ENCODE peak calls at places on chromosomes 11 and 22, in ten cellular contexts. O, E, K, Z, T, Q, M, P, N and G are unnamed samples.

GRCh38 chr22:18024276-18024939 is at the start of gene MICAL3:
- DNase-seq in N (peak; percentile 43), O (no peak), T (peak; percentile 64), P (peak; percentile 43), E (no peak), K (peak; percentile 74), Q (peak; percentile 36), Z (peak; percentile 90), M (peak; percentile 49), G (peak; percentile 39)

GRCh38 chr22:35209203-35209602 is 48.1 kb upstream of the HMGXB4 start:
- DNase-seq in T (no peak), O (no peak), Z (no peak), N (no peak), K (no peak), M (no peak), E (no peak), P (no peak), Q (no peak), G (no peak)

GRCh38 chr22:26672060-26672471 is 14.7 kb downstream of the MIAT start:
- DNase-seq in K (no peak), E (no peak), O (no peak), N (no peak), P (peak; percentile 11), Q (no peak), T (no peak), M (no peak), Z (no peak), G (no peak)

GRCh38 chr11:108705061-108705460 is 40.2 kb downstream of the DDX10 start:
- DNase-seq in T (no peak), K (no peak), O (no peak), P (no peak), N (no peak), E (no peak), Z (no peak), Q (no peak), M (no peak), G (no peak)

GRCh38 chr22:29200901-29201300 is 4.8 kb upstream of the EMID1 start:
- DNase-seq in T (no peak), P (no peak), E (no peak), K (no peak), Q (no peak), N (no peak), O (no peak), M (no peak), Z (no peak), G (no peak)

GRCh38 chr22:17120281-17120680 is 879 bp downstream of the TMEM121B start:
- DNase-seq in N (peak; percentile 40), M (no peak), K (no peak), E (no peak), Q (peak; percentile 33), P (peak; percentile 40), T (peak; percentile 55), Z (peak; percentile 62), O (no peak), G (no peak)

GRCh38 chr11:36455658-36456111 is 54.4 kb downstream of the TRAF6 start:
- DNase-seq in O (peak; percentile 99), P (no peak), E (no peak), Q (no peak), Z (no peak), T (peak; percentile 23), M (no peak), N (no peak), K (peak; percentile 67), G (no peak)

GRCh38 chr11:119860561-119861094 is 131.6 kb upstream of the NECTIN1 start:
- DNase-seq in K (no peak), N (no peak), Q (no peak), Z (no peak), T (no peak), M (no peak), O (no peak), E (no peak), P (no peak), G (no peak)

GRCh38 chr22:22865311-22866072 is 22.1 kb upstream of the IGLL5 start:
- DNase-seq in N (no peak), M (no peak), P (no peak), Q (no peak), Z (peak; percentile 55), O (no peak), K (no peak), E (no peak), T (peak; percentile 92), G (peak; percentile 97)

GRCh38 chr11:102244681-102245409 is 72.4 kb upstream of the BIRC3 start:
- DNase-seq in K (peak; percentile 99), M (no peak), T (no peak), Z (no peak), E (no peak), O (peak; percentile 68), Q (no peak), P (no peak), N (no peak), G (no peak)

GRCh38 chr11:1485504-1485885 is 1.1 kb downstream of the MOB2 start:
- DNase-seq in T (no peak), Z (no peak), N (no peak), M (no peak), E (no peak), P (no peak), K (no peak), O (no peak), Q (no peak), G (no peak)

GRCh38 chr11:35304393-35304790 is 115.0 kb downstream of the SLC1A2 start:
- DNase-seq in N (no peak), P (no peak), Z (no peak), T (no peak), O (no peak), E (no peak), M (no peak), Q (no peak), K (peak; percentile 55), G (no peak)

GRCh38 chr11:103091024-103091423 is 936 bp downstream of the DCUN1D5 start:
- DNase-seq in T (peak; percentile 18), Q (no peak), E (no peak), Z (peak; percentile 5), M (no peak), K (peak; percentile 35), O (no peak), P (no peak), N (no peak), G (peak; percentile 15)

GRCh38 chr22:50627452-50627913 is 469 bp downstream of the ARSA start:
- DNase-seq in N (no peak), Z (no peak), Q (no peak), E (no peak), P (no peak), M (no peak), T (peak; percentile 49), K (no peak), O (no peak), G (no peak)

GRCh38 chr11:88106685-88107084 is 68.6 kb downstream of the RAB38 start:
- DNase-seq in K (no peak), E (no peak), Z (no peak), P (no peak), N (no peak), Q (no peak), O (no peak), M (no peak), T (no peak), G (no peak)

GRCh38 chr11:125554038-125554437 is 15.2 kb upstream of the EI24 start:
- DNase-seq in N (no peak), M (no peak), P (no peak), E (no peak), Q (no peak), K (no peak), O (no peak), T (no peak), Z (no peak), G (no peak)

GRCh38 chr11:128772814-128773213 is 78.9 kb downstream of the FLI1 start:
- DNase-seq in M (peak; percentile 17), Z (peak; percentile 86), E (peak; percentile 17), Q (no peak), K (no peak), P (peak; percentile 35), T (no peak), N (no peak), O (no peak), G (no peak)

GRCh38 chr11:61747389-61748285 is 4.8 kb upstream of the MYRF start:
- DNase-seq in O (no peak), Q (no peak), M (peak; percentile 81), Z (peak; percentile 62), E (no peak), T (peak; percentile 29), P (peak; percentile 14), N (peak; percentile 40), K (peak; percentile 78), G (no peak)

GRCh38 chr11:28083118-28083517 is 24.8 kb downstream of the KIF18A start:
- DNase-seq in Q (no peak), Z (no peak), E (no peak), O (no peak), P (no peak), M (no peak), K (no peak), N (no peak), T (no peak), G (no peak)

GRCh38 chr11:69394902-69395690 is 86.4 kb upstream of the LINC01488 start:
- DNase-seq in O (no peak), P (no peak), M (no peak), K (no peak), N (no peak), Z (no peak), E (no peak), Q (no peak), T (no peak), G (no peak)

GRCh38 chr11:18379201-18379600 is 15.2 kb upstream of the LDHA start:
- DNase-seq in M (no peak), E (no peak), Q (no peak), K (no peak), T (no peak), N (no peak), O (no peak), Z (no peak), P (no peak), G (no peak)

GRCh38 chr11:9825315-9825714 is 161.4 kb downstream of the SWAP70 start:
- DNase-seq in P (no peak), E (no peak), N (no peak), M (no peak), O (no peak), T (no peak), Z (no peak), Q (no peak), K (peak; percentile 24), G (no peak)

GRCh38 chr22:50481440-50482106 is at the start of gene ADM2:
- DNase-seq in N (peak; percentile 27), M (no peak), K (no peak), Q (peak; percentile 50), O (no peak), E (peak; percentile 39), Z (peak; percentile 70), T (no peak), P (peak; percentile 45), G (no peak)

GRCh38 chr22:22424956-22425355 is 83.6 kb downstream of the ZNF280B start:
- DNase-seq in E (no peak), K (no peak), P (no peak), Q (no peak), O (no peak), T (no peak), N (no peak), M (no peak), Z (no peak), G (no peak)

GRCh38 chr22:33510429-33510904 is 409.8 kb downstream of the LARGE1 start:
- DNase-seq in O (no peak), P (no peak), T (no peak), K (no peak), E (no peak), N (no peak), Z (no peak), M (no peak), Q (no peak), G (no peak)

GRCh38 chr22:29810156-29810555 is 27.9 kb downstream of the ASCC2 start:
- DNase-seq in Q (no peak), Z (no peak), K (no peak), O (no peak), P (no peak), N (no peak), T (no peak), M (no peak), E (no peak), G (no peak)

GRCh38 chr11:35579557-35580396 is 38.5 kb upstream of the FJX1 start:
- DNase-seq in P (no peak), E (no peak), Q (no peak), O (peak; percentile 86), M (no peak), N (peak; percentile 91), K (peak; percentile 86), Z (no peak), T (no peak), G (no peak)

GRCh38 chr11:99268895-99269294 is 248.1 kb downstream of the CNTN5 start:
- DNase-seq in E (no peak), K (peak; percentile 18), O (no peak), Z (no peak), T (no peak), Q (no peak), P (no peak), N (no peak), M (no peak), G (no peak)